ENCODE peak calls at places on chromosomes 1 and 21, in eight cellular contexts. G is dorsolateral prefrontal cortex, O is adrenal gland, M is coronary artery, B is uterus, T is cardiac muscle cell, L is A673, V is pancreas. R is an unnamed sample.
A peak's percentile ranks its signal among the peaks of the same experiment; 100 is the strongest.

GRCh38 chr1:1873186-1873585 is 17.7 kb downstream of the GNB1 start:
- DNase-seq in T (peak; percentile 39), B (no peak), L (no peak), V (no peak), M (no peak), G (no peak), O (peak; percentile 74), R (no peak)

GRCh38 chr1:80158771-80159170 is 1152.2 kb upstream of the ADGRL4 start:
- DNase-seq in T (no peak), M (no peak), G (no peak), L (no peak), B (no peak), V (no peak), O (no peak), R (no peak)

GRCh38 chr1:48869116-48869893 is 92.6 kb upstream of the BEND5 start:
- DNase-seq in O (no peak), V (no peak), G (no peak), B (no peak), L (no peak), M (no peak), T (no peak), R (no peak)

GRCh38 chr1:58064281-58064680 is 482.2 kb downstream of the OMA1 start:
- DNase-seq in B (no peak), G (no peak), M (no peak), T (no peak), L (no peak), O (no peak), V (no peak), R (no peak)

GRCh38 chr1:14486401-14487110 is 111.9 kb upstream of the KAZN start:
- DNase-seq in B (peak; percentile 16), O (peak; percentile 46), T (no peak), M (no peak), G (no peak), V (no peak), L (no peak), R (no peak)

GRCh38 chr1:84083321-84083720 is 60.8 kb upstream of the PRKACB start:
- DNase-seq in O (no peak), T (no peak), L (no peak), V (no peak), B (no peak), G (no peak), M (no peak), R (no peak)

GRCh38 chr1:242774256-242774655 is 249.8 kb upstream of the PLD5 start:
- DNase-seq in G (no peak), T (no peak), M (no peak), O (no peak), V (no peak), L (no peak), B (no peak), R (no peak)

GRCh38 chr1:183218039-183218618 is 32.1 kb downstream of the LAMC2 start:
- DNase-seq in O (no peak), T (no peak), B (no peak), V (no peak), L (no peak), M (peak; percentile 89), G (no peak), R (peak; percentile 81)

GRCh38 chr21:19557488-19557887 is 1153.9 kb upstream of the TMPRSS15 start:
- DNase-seq in B (no peak), L (no peak), O (no peak), T (no peak), M (no peak), V (no peak), G (no peak), R (no peak)

GRCh38 chr1:18913065-18913502 is 10.7 kb upstream of the ALDH4A1 start:
- DNase-seq in B (peak; percentile 84), T (peak; percentile 87), G (peak; percentile 83), M (peak; percentile 93), V (peak; percentile 64), O (peak; percentile 91), L (peak; percentile 83), R (peak; percentile 92)

GRCh38 chr1:9263984-9264929 is 28.4 kb upstream of the SPSB1 start:
- DNase-seq in T (no peak), L (no peak), V (no peak), G (no peak), M (no peak), O (no peak), B (no peak), R (peak; percentile 65)

GRCh38 chr1:217135987-217136894 is 413.0 kb upstream of the ESRRG start:
- DNase-seq in B (no peak), M (no peak), L (no peak), G (no peak), O (no peak), T (peak; percentile 26), V (no peak), R (no peak)

GRCh38 chr1:198270421-198270820 is 113.6 kb downstream of the NEK7 start:
- DNase-seq in L (no peak), T (no peak), O (no peak), B (no peak), M (no peak), V (no peak), G (no peak), R (no peak)

GRCh38 chr1:198268784-198269183 is 112.0 kb downstream of the NEK7 start:
- DNase-seq in M (no peak), G (no peak), O (no peak), L (no peak), V (no peak), T (no peak), B (no peak), R (no peak)

GRCh38 chr1:198269352-198269940 is 112.6 kb downstream of the NEK7 start:
- DNase-seq in G (no peak), V (no peak), T (no peak), O (no peak), M (no peak), B (no peak), L (no peak), R (no peak)

GRCh38 chr1:198267056-198267455 is 110.3 kb downstream of the NEK7 start:
- DNase-seq in V (no peak), L (no peak), T (no peak), M (no peak), O (no peak), B (no peak), G (no peak), R (no peak)

DNA sequence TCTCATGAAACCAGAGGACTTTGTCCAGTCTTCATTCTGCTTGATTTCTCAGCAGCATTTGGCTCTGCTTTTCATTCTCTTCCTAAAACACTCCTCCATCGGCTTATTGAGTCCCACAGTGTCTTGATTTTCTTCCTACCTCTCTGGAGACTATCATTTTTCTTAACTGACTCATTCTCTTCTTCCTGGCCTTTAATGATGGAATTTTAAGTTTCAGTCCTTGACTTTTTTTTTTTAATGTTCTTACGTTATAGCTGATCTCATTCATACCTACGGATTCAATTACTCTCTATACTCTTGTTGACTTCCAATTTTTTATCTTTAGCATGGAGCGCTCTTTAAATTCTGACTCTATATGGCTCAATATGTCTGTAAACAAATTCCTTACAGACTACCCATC is 111.1 kb downstream of the NEK7 start:
- DNase-seq in G (no peak), V (no peak), B (no peak), L (no peak), T (no peak), O (no peak), M (no peak), R (no peak)
- H3K4me3 ChIP-seq in G (no peak overlapping the region), V (no peak overlapping the region), B (no peak overlapping the region), L (no peak overlapping the region), T (no peak overlapping the region), O (no peak overlapping the region), M (no peak overlapping the region), R (no peak overlapping the region)

DNA sequence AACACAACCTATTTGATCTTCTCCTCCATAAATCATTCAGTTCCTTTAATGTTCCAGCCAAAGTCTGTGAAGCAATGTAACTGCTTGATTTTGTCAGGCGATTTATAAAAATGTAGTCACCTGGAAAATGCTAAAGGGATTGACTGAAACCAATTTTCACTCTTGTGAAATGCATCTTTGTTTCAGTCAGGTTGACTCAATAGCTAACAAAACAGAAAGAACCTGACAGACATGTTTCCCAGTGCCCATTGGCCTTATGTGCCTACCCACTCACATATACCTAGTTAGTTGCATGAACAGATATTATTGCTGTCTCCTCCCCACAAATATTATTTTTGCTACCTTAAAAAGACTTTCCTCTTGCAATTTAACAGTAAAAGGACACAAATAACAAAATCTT is 335.7 kb downstream of the CHRM3 start:
- DNase-seq in B (no peak), V (no peak), L (no peak), M (no peak), G (no peak), T (no peak), O (no peak), R (no peak)
- H3K27ac ChIP-seq in B (no peak overlapping the region), V (no peak overlapping the region), L (no peak overlapping the region), M (no peak overlapping the region), G (no peak overlapping the region), T (no peak overlapping the region), O (no peak overlapping the region), R (no peak overlapping the region)

GRCh38 chr1:38030596-38031512 is 15.7 kb downstream of the POU3F1 start:
- DNase-seq in M (no peak), O (peak; percentile 87), B (no peak), V (peak; percentile 77), G (no peak), T (no peak), L (no peak), R (no peak)

GRCh38 chr1:38028105-38028591 is 15.6 kb downstream of the UTP11 start:
- DNase-seq in V (no peak), L (no peak), O (no peak), G (no peak), T (no peak), B (no peak), M (no peak), R (no peak)

GRCh38 chr1:38028671-38029070 is 16.1 kb downstream of the UTP11 start:
- DNase-seq in M (no peak), V (no peak), O (no peak), B (no peak), G (no peak), L (no peak), T (no peak), R (no peak)

GRCh38 chr1:38029725-38030511 is 16.7 kb downstream of the POU3F1 start:
- DNase-seq in M (no peak), T (peak; percentile 61), L (peak; percentile 85), O (peak; percentile 86), V (peak; percentile 70), G (no peak), B (peak; percentile 42), R (peak; percentile 37)

DNA sequence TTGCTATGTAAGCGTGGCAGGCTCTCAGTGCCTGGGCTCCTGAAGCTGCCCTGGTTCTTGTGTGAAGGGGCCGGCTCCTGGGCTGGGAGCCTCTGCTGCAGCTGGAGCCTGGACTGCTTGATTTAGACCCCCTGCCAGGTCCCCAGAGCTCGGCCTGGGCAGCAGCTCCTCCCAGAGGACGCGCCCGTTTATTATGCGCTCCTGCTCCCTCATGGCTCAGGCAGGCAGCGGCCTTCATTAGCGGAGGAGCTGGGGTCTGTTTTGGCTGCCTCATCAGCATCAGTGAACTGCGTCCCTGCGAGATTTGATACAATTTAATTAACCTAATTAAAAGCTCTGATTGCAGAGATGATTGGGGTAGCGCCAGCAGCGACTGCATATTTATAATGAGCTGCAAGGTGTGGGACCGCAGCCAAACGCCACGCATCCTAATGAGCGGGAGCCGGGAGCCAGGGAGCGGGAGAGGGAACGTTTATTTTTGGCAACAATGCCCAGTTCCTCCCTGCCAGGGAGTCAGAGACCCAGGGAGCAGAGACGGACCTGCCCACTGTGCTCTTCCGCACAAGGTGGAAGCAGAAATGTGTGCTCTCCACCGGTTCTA is 16.6 kb downstream of the UTP11 start:
- DNase-seq in M (no peak), G (no peak), O (peak; percentile 63), B (peak; percentile 48), L (peak; percentile 87), V (no peak), T (peak; percentile 68), R (peak; percentile 39)
- TF ChIP-seq CTCF in M (no peak), G (no peak), O (no peak), B (no peak), L (peak; percentile 29), V (no peak), T (peak; percentile 6), R (no peak)

GRCh38 chr1:162732094-162732493 is 58.4 kb upstream of the HSD17B7 start:
- DNase-seq in L (no peak), G (no peak), V (no peak), T (no peak), O (no peak), B (no peak), M (no peak), R (no peak)
- H3K4me3 ChIP-seq in L (no peak overlapping the region), G (no peak overlapping the region), V (no peak overlapping the region), T (no peak overlapping the region), O (no peak overlapping the region), B (no peak overlapping the region), M (no peak overlapping the region), R (no peak overlapping the region)